ENCODE peak calls at places on chromosomes 7 and 10, in seven cellular contexts. W is transverse colon; H is astrocyte of the spinal cord; M is foreskin keratinocyte; S is cardiac fibroblast; X is CD8-positive, alpha-beta T cell; B is DND-41. T is an unnamed sample.

GRCh38 chr10:69335063-69335587 is 56.8 kb downstream of the HK1 start:
- DNase-seq in S (peak), W (peak), B (no peak), M (no peak), H (peak), X (no peak), T (no peak)

GRCh38 chr7:15751191-15751701 is 64.8 kb upstream of the MEOX2 start:
- DNase-seq in W (no peak), M (no peak), S (peak), B (no peak), X (no peak), H (peak), T (no peak)

GRCh38 chr7:132249591-132249971 is 326.7 kb downstream of the PLXNA4 start:
- DNase-seq in H (no peak), M (no peak), X (no peak), B (no peak), S (peak), W (peak), T (no peak)

GRCh38 chr7:98562336-98563182 is 54.5 kb upstream of the NPTX2 start:
- DNase-seq in B (no peak), X (no peak), W (no peak), H (no peak), M (no peak), S (no peak), T (no peak)

GRCh38 chr7:114141415-114141814 is 222.6 kb upstream of the PPP1R3A start:
- DNase-seq in S (no peak), W (no peak), B (no peak), H (no peak), X (no peak), M (peak), T (no peak)

GRCh38 chr7:95871078-95871848 is 98.9 kb downstream of the DYNC1I1 start:
- DNase-seq in B (peak), M (peak), H (peak), S (peak), W (no peak), X (no peak), T (no peak)

GRCh38 chr7:124652237-124652636 is 113.4 kb downstream of the GPR37 start:
- DNase-seq in S (no peak), H (peak), X (no peak), M (no peak), W (no peak), B (no peak), T (no peak)

GRCh38 chr7:84112771-84113170 is 81.8 kb downstream of the SEMA3A start:
- DNase-seq in H (no peak), B (no peak), M (no peak), W (no peak), S (no peak), X (no peak), T (no peak)

GRCh38 chr10:45106257-45106856 is 105.6 kb downstream of the ZNF22 start:
- DNase-seq in X (no peak), M (no peak), B (no peak), S (no peak), W (no peak), H (no peak), T (no peak)

GRCh38 chr10:45111509-45111908 is 110.8 kb downstream of the ZNF22 start:
- DNase-seq in B (no peak), W (no peak), X (no peak), S (no peak), M (no peak), H (no peak), T (no peak)
- TF ChIP-seq CTCF in B (no peak), W (no peak), X (no peak), S (no peak), M (no peak), H (no peak), T (no peak)

GRCh38 chr10:84551437-84552120 is 223.2 kb downstream of the CCSER2 start:
- DNase-seq in W (no peak), S (no peak), X (no peak), H (no peak), M (no peak), B (no peak), T (no peak)

GRCh38 chr10:84550756-84551436 is 222.5 kb downstream of the CCSER2 start:
- DNase-seq in W (no peak), H (no peak), M (no peak), X (no peak), B (no peak), S (no peak), T (no peak)

GRCh38 chr10:84548869-84549268 is 220.5 kb downstream of the CCSER2 start:
- DNase-seq in S (no peak), B (no peak), X (no peak), W (no peak), M (no peak), H (no peak), T (no peak)

GRCh38 chr10:84549368-84549767 is 221.0 kb downstream of the CCSER2 start:
- DNase-seq in B (no peak), W (no peak), X (no peak), S (no peak), H (no peak), M (no peak), T (no peak)

DNA sequence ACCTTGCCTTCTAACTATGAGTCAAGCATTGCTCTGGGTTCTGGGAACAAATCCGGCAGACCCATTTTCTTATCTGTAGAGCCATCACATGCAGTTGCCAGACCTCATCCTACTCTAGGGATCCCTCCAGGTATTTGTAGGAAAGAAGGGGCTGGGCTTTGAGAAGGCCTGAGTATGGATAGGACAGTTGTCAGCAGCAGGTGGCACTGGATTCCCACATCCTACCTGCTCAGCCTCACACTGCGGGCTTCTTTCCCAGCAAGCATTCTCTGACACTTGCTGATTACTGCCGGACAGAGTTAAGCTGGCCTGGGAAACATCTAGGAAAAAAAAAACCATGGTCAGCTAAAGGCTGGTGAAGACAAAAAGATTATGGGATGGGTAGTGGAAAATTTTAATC is 224.1 kb downstream of the CCSER2 start:
- DNase-seq in X (no peak), B (no peak), H (no peak), S (no peak), M (no peak), W (no peak), T (no peak)
- TF ChIP-seq CTCF in X (no peak), B (no peak), H (no peak), S (no peak), M (peak), W (no peak), T (no peak)

GRCh38 chr7:80918909-80919721 is at the start of gene SEMA3C:
- DNase-seq in H (peak), W (peak), X (no peak), M (no peak), B (no peak), S (peak), T (peak)
- TF ChIP-seq CTCF in H (no peak), W (peak), X (no peak), M (peak), B (no peak), S (no peak), T (no peak)

GRCh38 chr7:99837649-99838361 is 10.0 kb downstream of the CYP3A43 start:
- DNase-seq in W (no peak), H (no peak), X (no peak), S (peak), B (no peak), M (no peak), T (no peak)
- TF ChIP-seq CTCF in W (peak), H (peak), X (no peak), S (no peak), B (peak), M (peak), T (no peak)

GRCh38 chr10:96023168-96023567 is 20.2 kb upstream of the CCNJ start:
- DNase-seq in X (no peak), H (no peak), B (no peak), S (no peak), M (no peak), W (no peak), T (no peak)

GRCh38 chr10:96022739-96023138 is 20.6 kb upstream of the CCNJ start:
- DNase-seq in B (no peak), X (no peak), M (no peak), S (no peak), W (no peak), H (no peak), T (no peak)

GRCh38 chr10:96021332-96021731 is 22.1 kb upstream of the CCNJ start:
- DNase-seq in W (no peak), H (no peak), B (no peak), X (no peak), M (no peak), S (no peak), T (no peak)

DNA sequence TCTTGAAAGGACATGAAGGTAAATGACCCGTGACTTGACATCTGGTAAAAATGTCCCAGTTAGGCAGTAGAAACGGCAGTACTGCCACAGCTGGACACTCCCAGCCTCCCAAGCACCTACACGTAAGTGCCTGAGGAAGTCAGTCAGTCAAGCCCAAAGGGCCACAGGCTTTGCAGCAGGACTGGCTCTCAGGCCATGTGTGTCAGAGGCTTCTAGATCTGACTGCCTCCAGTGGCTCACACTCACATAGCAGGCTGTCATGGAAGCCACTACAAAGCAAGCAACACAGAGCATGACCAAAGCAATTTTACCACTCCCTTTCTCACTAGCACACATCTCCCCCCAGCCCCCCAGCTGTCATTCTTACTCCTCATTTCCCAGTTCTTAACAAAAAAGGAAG is 17.8 kb upstream of the CCNJ start:
- DNase-seq in S (peak), W (no peak), B (peak), X (no peak), M (no peak), H (no peak), T (no peak)
- TF ChIP-seq CTCF in S (peak), W (no peak), B (peak), X (no peak), M (peak), H (peak), T (no peak)

GRCh38 chr10:12719365-12719764 is 282.1 kb downstream of the CCDC3 start:
- DNase-seq in H (no peak), X (no peak), B (no peak), W (peak), M (no peak), S (peak), T (no peak)

GRCh38 chr10:12721334-12721733 is 280.2 kb downstream of the CCDC3 start:
- DNase-seq in W (no peak), B (no peak), M (no peak), X (no peak), H (no peak), S (no peak), T (no peak)

GRCh38 chr10:12716042-12716441 is 285.5 kb downstream of the CCDC3 start:
- DNase-seq in H (no peak), B (peak), W (no peak), X (no peak), S (no peak), M (no peak), T (no peak)

GRCh38 chr10:12720217-12720981 is 281.1 kb downstream of the CCDC3 start:
- DNase-seq in W (peak), B (no peak), M (peak), S (peak), H (peak), X (no peak), T (peak)

GRCh38 chr10:12717981-12718707 is 283.4 kb downstream of the CCDC3 start:
- DNase-seq in H (peak), B (no peak), S (peak), M (no peak), W (no peak), X (no peak), T (no peak)
- TF ChIP-seq CTCF in H (no peak), B (no peak), S (no peak), M (peak), W (no peak), X (no peak), T (no peak)

T was measured in omental fat pad.